ENCODE peak calls at places on chromosome 19, in four cellular contexts. Z, V, G and W are unnamed samples.
A peak's percentile ranks its signal among the peaks of the same experiment; 100 is the strongest.

GRCh38 chr19:18477042-18477760 is 39.3 kb upstream of the ISYNA1 start:
- DNase-seq in G (no peak), Z (no peak), V (no peak), W (no peak)

GRCh38 chr19:4660181-4660791 is 9.9 kb downstream of the MYDGF start:
- DNase-seq in Z (no peak), G (no peak), V (no peak), W (no peak)

GRCh38 chr19:19645233-19645870 is 1.9 kb upstream of the GMIP start:
- DNase-seq in G (no peak), Z (no peak), V (no peak), W (no peak)

GRCh38 chr19:46033401-46033800 is 7.4 kb downstream of the IGFL4 start:
- DNase-seq in V (no peak), G (peak; percentile 36), Z (no peak), W (no peak)

GRCh38 chr19:54172764-54173699 is at the start of gene TMC4:
- DNase-seq in G (no peak), Z (no peak), V (no peak), W (no peak)

GRCh38 chr19:47280183-47280797 is 5.6 kb downstream of the INAFM1 start:
- DNase-seq in V (no peak), G (no peak), Z (peak; percentile 86), W (no peak)

GRCh38 chr19:45340899-45341453 is 426 bp downstream of the KLC3 start:
- DNase-seq in Z (no peak), G (no peak), V (no peak), W (no peak)

GRCh38 chr19:29410974-29411615 is 114.7 kb upstream of the VSTM2B start:
- DNase-seq in G (no peak), V (peak; percentile 6), Z (no peak), W (no peak)

GRCh38 chr19:46761418-46761831 is 15.2 kb upstream of the STRN4 start:
- DNase-seq in Z (no peak), V (no peak), G (no peak), W (no peak)

GRCh38 chr19:48509467-48510194 is 2.0 kb downstream of the LMTK3 start:
- DNase-seq in Z (no peak), G (no peak), V (no peak), W (no peak)

GRCh38 chr19:10820173-10820572 is 15.8 kb downstream of the TMED1 start:
- DNase-seq in G (no peak), Z (no peak), V (no peak), W (no peak)

GRCh38 chr19:42140125-42140754 is 8.0 kb upstream of the POU2F2 start:
- DNase-seq in V (no peak), G (peak; percentile 88), Z (no peak), W (no peak)

GRCh38 chr19:18053571-18054219 is 33.0 kb downstream of the IL12RB1 start:
- DNase-seq in V (no peak), Z (no peak), G (no peak), W (no peak)